ENCODE peak calls at places on chromosomes 4 and X, in seven cellular contexts. C, R, F, J, X, M and S are unnamed samples.

GRCh38 chr4:154559141-154559841 is 3.5 kb upstream of the FGB start:
- DNase-seq in X (no peak), M (peak; percentile 47), C (no peak), J (peak; percentile 80), R (peak; percentile 57), F (no peak), S (no peak)

GRCh38 chr4:2248821-2249261 is 6.9 kb upstream of the HAUS3 start:
- DNase-seq in X (peak; percentile 77), J (no peak), C (no peak), F (peak; percentile 11), R (no peak), M (peak; percentile 81), S (peak; percentile 17)

GRCh38 chr4:4658051-4658450 is 116.2 kb upstream of the STX18 start:
- DNase-seq in X (no peak), F (no peak), J (no peak), M (no peak), C (no peak), R (no peak), S (no peak)

GRCh38 chrX:134571831-134572230 is 86.4 kb downstream of the PLAC1 start:
- DNase-seq in R (no peak), C (no peak), F (no peak), M (no peak), J (peak; percentile 37), X (no peak), S (no peak)

GRCh38 chrX:38458071-38458470 is 103.3 kb upstream of the TSPAN7 start:
- DNase-seq in J (no peak), C (no peak), R (peak; percentile 17), M (no peak), F (no peak), X (no peak), S (no peak)

GRCh38 chr4:67697860-67698655 is 2.9 kb downstream of the UBA6 start:
- DNase-seq in M (no peak), F (no peak), J (no peak), C (no peak), X (no peak), R (no peak), S (no peak)

GRCh38 chr4:104491826-104492771 is 2.6 kb downstream of the CXXC4 start:
- DNase-seq in J (peak; percentile 2), X (no peak), R (no peak), C (no peak), F (no peak), M (peak; percentile 76), S (no peak)

GRCh38 chrX:46626566-46626965 is 53.0 kb downstream of the CHST7 start:
- DNase-seq in F (no peak), M (no peak), C (no peak), X (no peak), R (no peak), J (no peak), S (peak; percentile 23)

GRCh38 chrX:11558972-11559371 is 106.7 kb downstream of the ARHGAP6 start:
- DNase-seq in X (no peak), J (no peak), M (peak; percentile 3), F (no peak), R (peak; percentile 10), C (peak; percentile 45), S (no peak)

GRCh38 chr4:84050014-84050413 is 449.1 kb downstream of the NKX6-1 start:
- DNase-seq in J (no peak), M (no peak), R (no peak), X (no peak), C (no peak), F (no peak), S (no peak)

GRCh38 chr4:83316459-83317170 is 18.0 kb downstream of the HPSE start:
- DNase-seq in J (no peak), R (no peak), C (no peak), M (no peak), F (no peak), X (no peak), S (no peak)

GRCh38 chr4:26105815-26106699 is 192.0 kb downstream of the SMIM20 start:
- DNase-seq in X (no peak), R (no peak), M (no peak), C (no peak), J (peak; percentile 60), F (no peak), S (no peak)

GRCh38 chr4:186946682-186947294 is 223.1 kb upstream of the FAT1 start:
- DNase-seq in R (peak; percentile 81), F (no peak), X (no peak), M (no peak), J (no peak), C (no peak), S (no peak)

GRCh38 chr4:140005699-140006098 is 148.3 kb downstream of the MAML3 start:
- DNase-seq in X (no peak), F (no peak), R (no peak), J (no peak), C (no peak), M (no peak), S (no peak)

GRCh38 chr4:24475756-24476155 is 108.6 kb downstream of the DHX15 start:
- DNase-seq in M (no peak), F (no peak), X (no peak), C (no peak), R (no peak), J (no peak), S (no peak)

GRCh38 chr4:168618577-168619265 is 121.9 kb downstream of the PALLD start:
- DNase-seq in R (no peak), X (no peak), M (peak; percentile 82), J (peak; percentile 68), F (no peak), C (no peak), S (no peak)
- H3K4me1 ChIP-seq in R (no peaks in the 10 kb centered on the region), X (no peaks in the 10 kb centered on the region), M (peaks cover 71% of the 10 kb centered on the region), J (peaks cover 42% of the 10 kb centered on the region), F (no peaks in the 10 kb centered on the region), C (no peaks in the 10 kb centered on the region), S (peaks cover 52% of the 10 kb centered on the region)

DNA sequence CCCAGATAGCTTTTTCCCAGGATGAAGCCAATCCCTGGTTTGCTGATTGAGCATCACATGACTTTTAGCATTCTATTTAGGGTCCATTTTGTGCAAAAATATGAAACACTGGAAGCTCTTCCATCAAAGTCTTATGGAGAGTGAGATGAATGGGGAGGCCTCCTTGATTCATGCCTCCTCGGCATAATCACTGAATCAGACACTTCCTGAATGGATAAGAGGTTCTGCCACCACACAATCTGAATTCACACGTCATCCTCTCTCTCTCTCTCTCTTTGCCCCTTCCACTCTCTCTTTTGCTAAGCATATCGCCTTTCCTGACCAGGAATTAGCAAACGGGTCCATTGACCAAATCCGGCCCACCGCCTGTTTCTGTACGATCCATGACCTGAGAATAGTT is 68.7 kb downstream of the CRMP1 start:
- DNase-seq in X (no peak), R (no peak), F (no peak), C (no peak), J (no peak), M (peak; percentile 75), S (no peak)
- H3K4me1 ChIP-seq in X (peaks cover 7% of the 10 kb centered on the region), R (no peaks in the 10 kb centered on the region), F (no peaks in the 10 kb centered on the region), C (peaks cover 12% of the 10 kb centered on the region), J (peaks cover 13% of the 10 kb centered on the region), M (peaks cover 7% of the 10 kb centered on the region), S (peaks cover 4% of the 10 kb centered on the region)

GRCh38 chr4:76831475-76832390 is 66.2 kb downstream of the SOWAHB start:
- DNase-seq in J (no peak), M (no peak), F (no peak), R (peak; percentile 54), C (no peak), X (no peak), S (no peak)
- H3K4me1 ChIP-seq in J (peaks cover 15% of the 10 kb centered on the region), M (peaks cover 20% of the 10 kb centered on the region), F (no peaks in the 10 kb centered on the region), R (peaks cover 7% of the 10 kb centered on the region), C (peaks cover 8% of the 10 kb centered on the region), X (peaks cover 22% of the 10 kb centered on the region), S (peaks cover 23% of the 10 kb centered on the region)

DNA sequence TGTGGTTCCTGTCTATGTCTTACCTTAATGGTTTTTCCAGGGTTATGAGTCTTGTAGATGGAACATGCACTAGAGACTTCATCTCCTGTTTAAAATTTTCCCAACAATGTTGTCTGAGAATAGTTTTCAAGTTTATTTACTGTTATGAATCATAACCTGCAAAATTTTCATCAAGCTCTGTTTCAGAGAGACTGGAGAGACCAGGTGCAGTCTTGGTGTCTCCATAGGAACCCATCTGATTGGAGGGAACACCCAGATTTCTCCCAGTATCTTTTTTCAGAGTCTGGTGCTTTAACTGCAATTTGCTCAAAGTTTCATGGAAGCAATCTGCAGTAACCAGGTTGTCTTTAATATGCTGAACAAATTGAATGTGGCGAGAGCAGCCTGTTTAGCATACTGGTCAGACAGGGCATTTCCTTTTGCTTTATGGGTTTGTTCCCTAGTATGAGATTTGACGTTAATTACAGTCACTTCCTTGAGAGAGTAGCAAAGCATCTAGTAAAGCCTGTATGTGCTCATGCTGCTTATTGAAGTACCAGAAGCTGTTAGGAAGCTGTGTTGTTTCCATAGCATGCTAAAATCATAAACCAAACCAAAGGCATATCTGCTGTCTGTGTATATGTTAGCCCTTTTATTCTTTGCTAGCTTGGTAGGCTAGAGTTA is 18.8 kb upstream of the VSIG1 start:
- DNase-seq in X (no peak), F (no peak), M (no peak), J (no peak), R (no peak), C (no peak), S (no peak)
- H3K4me1 ChIP-seq in X (no peaks in the 10 kb centered on the region), F (no peaks in the 10 kb centered on the region), M (no peaks in the 10 kb centered on the region), J (no peaks in the 10 kb centered on the region), R (no peaks in the 10 kb centered on the region), C (no peaks in the 10 kb centered on the region), S (no peaks in the 10 kb centered on the region)

DNA sequence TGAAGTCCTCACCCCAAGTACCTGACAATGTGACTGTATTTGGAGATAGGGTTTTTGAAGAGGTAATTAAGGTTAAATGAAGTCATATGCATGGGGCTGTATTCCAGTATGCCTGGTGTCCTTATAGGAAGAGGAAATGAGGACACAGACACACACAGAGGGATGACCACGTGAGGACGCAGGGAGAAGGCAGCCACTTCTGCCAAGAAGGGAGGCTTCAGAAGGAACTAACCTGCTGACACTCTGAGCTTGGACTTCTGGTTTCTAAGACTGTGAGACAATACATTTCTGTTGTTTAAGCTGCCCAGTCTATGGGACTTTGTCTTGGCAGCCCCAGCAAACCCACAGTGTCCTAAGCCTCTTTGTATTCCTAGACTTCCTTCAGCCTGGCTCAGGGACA is 3.0 kb upstream of the SLC2A9 start:
- DNase-seq in F (no peak), R (no peak), C (no peak), M (no peak), J (no peak), X (peak; percentile 3), S (no peak)
- H3K4me1 ChIP-seq in F (no peaks in the 10 kb centered on the region), R (no peaks in the 10 kb centered on the region), C (peaks cover 31% of the 10 kb centered on the region), M (no peaks in the 10 kb centered on the region), J (peaks cover 13% of the 10 kb centered on the region), X (peaks cover 50% of the 10 kb centered on the region), S (peaks cover 7% of the 10 kb centered on the region)